ENCODE peak calls at places on chromosomes 3 and 15, in ten cellular contexts. K is NK-92 treated with Interleukin-12 subunit alpha and Interleukin-12 subunit beta, amount 100 ng/mL, for 24 hours; T is T-helper 9 cell; U is epithelial cell of esophagus; X is mammary epithelial cell; W is ELR; E is brain microvascular endothelial cell; H is amniotic epithelial cell; G is NCI-H748 treated with DMSO at 0.1 percent for 48 hours; N is cerebellum. C is an unnamed sample.

GRCh38 chr3:183265713-183266417 is 12.8 kb downstream of the B3GNT5 start:
- DNase-seq in G (peak; percentile 29), N (no peak), H (peak; percentile 91), W (peak; percentile 97), E (peak; percentile 90), T (no peak), K (peak; percentile 55), U (peak; percentile 99), X (peak; percentile 99), C (peak; percentile 95)

GRCh38 chr3:72520690-72521308 is 327.4 kb downstream of the SHQ1 start:
- DNase-seq in U (peak; percentile 90), W (peak; percentile 75), H (peak; percentile 63), X (peak; percentile 86), T (no peak), K (no peak), E (peak; percentile 25), G (peak; percentile 12), N (no peak), C (no peak)

GRCh38 chr3:102593754-102594602 is 159.2 kb downstream of the ZPLD1 start:
- DNase-seq in E (no peak), G (no peak), X (no peak), W (no peak), N (no peak), K (no peak), H (no peak), U (no peak), T (no peak), C (no peak)

GRCh38 chr3:55476515-55476914 is 10.6 kb downstream of the WNT5A start:
- DNase-seq in E (peak; percentile 79), T (no peak), W (peak; percentile 95), G (no peak), U (peak; percentile 55), X (peak; percentile 66), H (peak; percentile 91), N (no peak), K (no peak), C (peak; percentile 45)

GRCh38 chr15:89812847-89813320 is 1.8 kb downstream of the ANPEP start:
- DNase-seq in T (no peak), W (no peak), H (no peak), G (no peak), X (no peak), N (no peak), E (no peak), K (no peak), U (no peak), C (no peak)

GRCh38 chr15:74937226-74937601 is 659 bp downstream of the COX5A start:
- DNase-seq in E (no peak), H (no peak), K (no peak), W (no peak), N (peak; percentile 32), U (no peak), X (no peak), G (no peak), T (no peak), C (peak; percentile 7)

GRCh38 chr3:176988795-176989194 is 208.5 kb downstream of the TBL1XR1 start:
- DNase-seq in U (no peak), W (no peak), N (no peak), T (no peak), E (no peak), X (no peak), K (no peak), H (no peak), G (no peak), C (no peak)

GRCh38 chr15:70703483-70703882 is 59.9 kb downstream of the UACA start:
- DNase-seq in T (no peak), U (peak; percentile 29), N (no peak), X (no peak), E (peak; percentile 48), G (no peak), H (no peak), K (no peak), W (peak; percentile 70), C (peak; percentile 17)

GRCh38 chr3:72288955-72289707 is 504.2 kb upstream of the PROK2 start:
- DNase-seq in T (no peak), N (no peak), W (peak; percentile 6), G (no peak), U (peak; percentile 71), X (peak; percentile 37), E (peak; percentile 17), K (no peak), H (peak; percentile 96), C (no peak)

GRCh38 chr3:139329364-139329850 is 14.4 kb upstream of the MRPS22 start:
- DNase-seq in U (peak; percentile 84), G (peak; percentile 31), K (peak; percentile 82), N (peak; percentile 71), H (peak; percentile 69), X (peak; percentile 72), W (peak; percentile 91), E (peak; percentile 71), T (peak; percentile 88), C (peak; percentile 70)

GRCh38 chr3:156037356-156037755 is 83.0 kb upstream of the KCNAB1 start:
- DNase-seq in K (no peak), W (no peak), E (no peak), N (no peak), X (no peak), T (no peak), H (no peak), U (no peak), G (peak; percentile 83), C (no peak)

GRCh38 chr3:11850003-11850402 is 3.3 kb upstream of the TAMM41 start:
- DNase-seq in U (no peak), E (no peak), N (peak; percentile 43), T (no peak), X (no peak), G (no peak), H (no peak), W (no peak), K (no peak), C (no peak)

GRCh38 chr3:142028174-142028833 is 121.0 kb downstream of the TFDP2 start:
- DNase-seq in X (peak; percentile 67), T (no peak), H (peak; percentile 90), E (peak; percentile 85), N (no peak), G (no peak), U (peak; percentile 86), W (peak; percentile 84), K (no peak), C (no peak)

GRCh38 chr3:145899229-145899628 is 261.8 kb downstream of the PLOD2 start:
- DNase-seq in T (no peak), H (no peak), N (no peak), W (no peak), X (no peak), G (no peak), K (no peak), E (no peak), U (peak; percentile 13), C (no peak)

GRCh38 chr15:68042156-68042854 is 11.8 kb upstream of the PIAS1 start:
- DNase-seq in E (no peak), G (peak; percentile 12), K (no peak), H (no peak), W (no peak), T (no peak), X (no peak), U (no peak), N (no peak), C (no peak)

C was measured in RCC 7860.